ENCODE peak calls at places on chromosomes 7 and 10, in four cellular contexts. W is HepG2, L is K562, V is HCT116. H is an unnamed sample.

GRCh38 chr10:60937784-60938654 is 6.0 kb downstream of the RHOBTB1 start:
- DNase-seq in W (no peak), L (no peak), V (no peak), H (no peak)

GRCh38 chr10:8137272-8137680 is 82.8 kb downstream of the GATA3 start:
- DNase-seq in W (no peak), L (no peak), V (no peak), H (no peak)

GRCh38 chr7:51045319-51046102 is 262.8 kb upstream of the GRB10 start:
- DNase-seq in W (peak), L (no peak), V (peak), H (peak)

GRCh38 chr7:115113131-115113530 is 191.2 kb downstream of the MDFIC start:
- DNase-seq in W (no peak), L (no peak), V (no peak), H (no peak)

GRCh38 chr10:88038268-88038667 is 174.8 kb downstream of the PTEN start:
- DNase-seq in W (no peak), L (no peak), V (no peak), H (no peak)

GRCh38 chr7:41156268-41156667 is 546.6 kb downstream of the INHBA start:
- DNase-seq in W (no peak), L (no peak), V (no peak), H (no peak)

GRCh38 chr7:123131140-123131539 is 68.6 kb downstream of the SLC13A1 start:
- DNase-seq in W (no peak), L (no peak), V (no peak), H (no peak)

GRCh38 chr10:103740683-103741082 is 114.7 kb downstream of the SH3PXD2A start:
- DNase-seq in W (no peak), L (no peak), V (no peak), H (no peak)

GRCh38 chr7:12719141-12719919 is 31.9 kb downstream of the ARL4A start:
- DNase-seq in W (no peak), L (peak), V (no peak), H (no peak)

GRCh38 chr7:16978358-16979244 is 96.8 kb upstream of the AGR3 start:
- DNase-seq in W (peak), L (no peak), V (no peak), H (peak)

GRCh38 chr7:139853576-139854511 is 24.8 kb downstream of the TBXAS1 start:
- DNase-seq in W (no peak), L (no peak), V (no peak), H (no peak)

GRCh38 chr7:28748934-28749584 is 209.1 kb downstream of the TRIL start:
- DNase-seq in W (no peak), L (no peak), V (peak), H (peak)

GRCh38 chr7:41755100-41755499 is 52.2 kb upstream of the INHBA start:
- DNase-seq in W (no peak), L (no peak), V (no peak), H (no peak)

GRCh38 chr10:117322258-117322657 is 53.0 kb downstream of the PDZD8 start:
- DNase-seq in W (no peak), L (no peak), V (no peak), H (no peak)

GRCh38 chr7:22338875-22339274 is 18.1 kb downstream of the RAPGEF5 start:
- DNase-seq in W (no peak), L (no peak), V (no peak), H (no peak)

GRCh38 chr10:92699518-92700272 is 9.9 kb downstream of the HHEX start:
- DNase-seq in W (no peak), L (no peak), V (no peak), H (no peak)

GRCh38 chr7:105304040-105304895 is 84.5 kb downstream of the SRPK2 start:
- DNase-seq in W (peak), L (no peak), V (peak), H (peak)

GRCh38 chr7:155739538-155740140 is 72.6 kb downstream of the SHH start:
- DNase-seq in W (no peak), L (no peak), V (no peak), H (no peak)

GRCh38 chr7:15461576-15461975 is 100.2 kb downstream of the AGMO start:
- DNase-seq in W (no peak), L (no peak), V (no peak), H (no peak)

GRCh38 chr7:42661312-42661711 is 250.6 kb downstream of the C7orf25 start:
- DNase-seq in W (no peak), L (no peak), V (peak), H (peak)

GRCh38 chr10:2921956-2922680 is 145.2 kb upstream of the PFKP start:
- DNase-seq in W (no peak), L (no peak), V (no peak), H (no peak)

GRCh38 chr7:114652041-114652440 is 237.4 kb downstream of the FOXP2 start:
- DNase-seq in W (no peak), L (no peak), V (no peak), H (no peak)

GRCh38 chr7:45969940-45970339 is 48.9 kb upstream of the IGFBP3 start:
- DNase-seq in W (no peak), L (no peak), V (no peak), H (no peak)

GRCh38 chr7:45968312-45968711 is 47.2 kb upstream of the IGFBP3 start:
- DNase-seq in W (no peak), L (no peak), V (no peak), H (no peak)

GRCh38 chr7:45967591-45968157 is 46.6 kb upstream of the IGFBP3 start:
- DNase-seq in W (no peak), L (no peak), V (no peak), H (no peak)

GRCh38 chr7:45970454-45970853 is 49.4 kb upstream of the IGFBP3 start:
- DNase-seq in W (no peak), L (no peak), V (no peak), H (no peak)

DNA sequence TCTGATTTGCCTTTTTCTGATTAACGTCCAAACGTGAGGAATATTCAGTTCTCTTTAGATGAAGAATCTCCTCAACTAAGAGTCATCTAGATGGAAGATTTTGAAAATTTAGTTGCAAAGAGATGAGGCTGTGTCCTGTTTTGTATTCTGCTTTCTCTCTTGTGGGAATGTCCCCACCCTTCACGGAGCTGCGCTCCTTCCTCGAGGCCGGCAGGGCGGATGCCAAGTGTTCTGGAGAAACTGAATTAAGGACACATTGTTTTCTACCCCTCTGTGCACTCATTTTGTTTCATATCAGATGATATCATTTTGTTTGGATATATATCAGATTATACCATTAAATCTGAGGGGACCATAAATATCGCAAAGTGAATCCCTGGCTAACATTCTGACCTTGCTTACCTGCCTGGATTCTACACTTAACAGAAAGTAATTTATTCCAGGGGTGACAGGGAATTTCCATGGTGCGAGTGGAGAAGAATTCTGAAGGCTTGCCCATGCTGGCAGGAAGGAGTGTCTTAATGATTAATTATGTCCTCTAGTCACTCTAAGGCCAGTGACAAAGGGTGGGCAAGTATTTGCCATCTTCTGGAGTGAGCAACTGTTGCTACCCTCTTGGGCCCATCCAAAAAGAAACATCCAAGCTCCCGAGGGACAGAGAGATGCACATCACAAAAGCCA is 47.9 kb upstream of the IGFBP3 start:
- DNase-seq in W (no peak), L (no peak), V (no peak), H (no peak)
- TF ChIP-seq POLR2AphosphoS5 in W (no peak), L (no peak), V (no peak), H (no peak)

GRCh38 chr7:157519798-157520244 is 183.0 kb downstream of the DNAJB6 start:
- DNase-seq in W (no peak), L (no peak), V (no peak), H (no peak)

GRCh38 chr7:157519246-157519645 is 182.4 kb downstream of the DNAJB6 start:
- DNase-seq in W (no peak), L (no peak), V (no peak), H (no peak)

GRCh38 chr7:157521752-157522151 is 184.9 kb downstream of the DNAJB6 start:
- DNase-seq in W (no peak), L (no peak), V (no peak), H (no peak)

GRCh38 chr7:157521061-157521731 is 184.4 kb downstream of the DNAJB6 start:
- DNase-seq in W (no peak), L (no peak), V (no peak), H (no peak)

DNA sequence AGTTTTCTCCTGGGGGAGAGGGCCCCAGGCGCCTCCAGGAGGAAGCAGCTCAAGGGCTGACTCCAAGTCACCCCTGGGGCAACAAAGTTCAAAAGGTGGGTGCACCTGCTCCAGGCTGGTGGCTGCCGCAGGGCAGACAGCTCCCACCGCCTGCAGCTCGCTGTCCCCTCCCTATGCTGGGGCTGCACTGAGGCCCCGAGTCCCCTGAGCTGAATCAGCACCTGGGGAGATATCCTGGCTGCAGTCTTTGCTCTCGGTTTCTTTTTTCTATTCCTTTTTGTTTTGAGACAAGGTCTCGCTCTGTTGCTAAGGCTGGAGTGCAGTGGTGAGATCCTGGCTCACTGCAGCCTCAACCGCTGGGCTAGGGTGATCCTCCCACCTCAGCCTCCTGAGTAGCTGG is 183.4 kb downstream of the DNAJB6 start:
- DNase-seq in W (no peak), L (no peak), V (no peak), H (no peak)
- TF ChIP-seq TCF7L2 in W (no peak), L (no peak), V (no peak), H (no peak)

GRCh38 chr10:118658762-118659161 is 63.3 kb upstream of the PRLHR start:
- DNase-seq in W (no peak), L (no peak), V (no peak), H (no peak)

GRCh38 chr10:118664321-118664720 is 68.9 kb upstream of the PRLHR start:
- DNase-seq in W (no peak), L (no peak), V (no peak), H (no peak)

GRCh38 chr10:118666350-118666749 is 70.9 kb upstream of the PRLHR start:
- DNase-seq in W (no peak), L (no peak), V (no peak), H (no peak)

GRCh38 chr10:118662228-118663035 is 67.0 kb upstream of the PRLHR start:
- DNase-seq in W (no peak), L (no peak), V (no peak), H (no peak)

GRCh38 chr10:118663176-118663575 is 67.7 kb upstream of the PRLHR start:
- DNase-seq in W (no peak), L (no peak), V (no peak), H (no peak)
- TF ChIP-seq POLR2AphosphoS5 in W (no peak), L (no peak), V (no peak), H (no peak)

DNA sequence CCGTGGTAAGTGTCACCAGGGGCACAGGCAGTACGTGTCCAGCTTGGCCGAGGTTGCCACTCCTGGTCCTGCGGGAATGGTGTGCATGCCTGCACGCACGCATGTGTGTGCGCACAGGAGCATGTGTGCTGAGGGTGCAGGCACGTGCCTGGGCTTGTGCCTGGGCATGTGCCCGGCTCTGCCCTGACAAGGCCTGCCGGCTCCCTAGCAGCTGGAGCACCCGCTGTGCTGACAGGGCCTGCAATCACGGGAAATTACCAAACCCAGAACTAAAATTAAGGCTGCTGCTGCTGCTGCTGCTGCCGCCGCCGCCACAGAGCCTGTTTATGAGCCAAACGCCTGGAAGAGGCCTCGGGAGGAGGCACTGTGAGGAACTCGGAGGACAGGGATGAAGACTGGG is 28.7 kb downstream of the GHRHR start:
- DNase-seq in W (no peak), L (no peak), V (no peak), H (no peak)
- TF ChIP-seq TCF7L2 in W (no peak), L (no peak), V (no peak), H (no peak)

H was measured in Panc1.